ENCODE peak calls at places on chromosomes 7 and 10, in five cellular contexts. Z, N, Y, B and T are unnamed samples.

GRCh38 chr10:47044741-47045140 is 133.5 kb downstream of the PTPN20 start:
- DNase-seq in B (no peak), Z (no peak), Y (no peak), N (no peak), T (no peak)

GRCh38 chr7:17677408-17677807 is 262.9 kb downstream of the SNX13 start:
- DNase-seq in N (no peak), Z (no peak), B (no peak), Y (no peak), T (no peak)

GRCh38 chr7:50826371-50827172 is 43.9 kb upstream of the GRB10 start:
- DNase-seq in N (no peak), B (peak; percentile 75), Y (peak; percentile 64), Z (no peak), T (no peak)

GRCh38 chr10:32953277-32953927 is 4.6 kb downstream of the ITGB1 start:
- DNase-seq in Y (no peak), B (no peak), N (no peak), Z (no peak), T (no peak)

GRCh38 chr7:12458520-12459131 is 55.0 kb upstream of the VWDE start:
- DNase-seq in B (peak; percentile 38), N (peak; percentile 47), Y (peak; percentile 28), Z (no peak), T (peak; percentile 44)

GRCh38 chr10:33897255-33897893 is 562.9 kb upstream of the NRP1 start:
- DNase-seq in Z (no peak), Y (no peak), N (no peak), B (no peak), T (no peak)

GRCh38 chr10:111473361-111473760 is 396.5 kb downstream of the ADRA2A start:
- DNase-seq in B (no peak), Y (no peak), Z (no peak), N (no peak), T (no peak)

GRCh38 chr10:73997479-73997805 is 474 bp upstream of the VCL start:
- DNase-seq in N (peak; percentile 80), Y (no peak), B (no peak), Z (no peak), T (no peak)

GRCh38 chr10:97538839-97539238 is 33.7 kb upstream of the ANKRD2 start:
- DNase-seq in Y (no peak), B (no peak), N (no peak), Z (no peak), T (no peak)

GRCh38 chr7:121605297-121605640 is 209.2 kb upstream of the FAM3C start:
- DNase-seq in N (peak; percentile 87), Y (peak; percentile 6), B (no peak), Z (no peak), T (no peak)

GRCh38 chr10:88553116-88553752 is 29.9 kb downstream of the RNLS start:
- DNase-seq in Y (peak; percentile 68), Z (peak; percentile 66), B (peak; percentile 31), N (peak; percentile 37), T (no peak)

GRCh38 chr10:121681982-121682687 is 83.9 kb upstream of the FGFR2 start:
- DNase-seq in Y (no peak), N (no peak), Z (no peak), B (no peak), T (no peak)

GRCh38 chr10:34931216-34931615 is 116.1 kb upstream of the PARD3 start:
- DNase-seq in B (no peak), N (no peak), Z (no peak), Y (no peak), T (no peak)

GRCh38 chr7:108770981-108771728 is 201.5 kb downstream of the DNAJB9 start:
- DNase-seq in Z (no peak), Y (no peak), N (no peak), B (no peak), T (no peak)

GRCh38 chr10:54501919-54502318 is 299.1 kb downstream of the PCDH15 start:
- DNase-seq in Z (no peak), Y (no peak), B (no peak), N (no peak), T (no peak)

GRCh38 chr7:55538538-55538937 is 33.8 kb downstream of the VOPP1 start:
- DNase-seq in N (no peak), Z (no peak), Y (peak; percentile 89), B (peak; percentile 89), T (no peak)

GRCh38 chr10:98299341-98299740 is 31.3 kb upstream of the LOXL4 start:
- DNase-seq in Y (peak; percentile 23), B (no peak), Z (no peak), N (no peak), T (no peak)

GRCh38 chr7:100964630-100965029 is 4.7 kb upstream of the MUC12 start:
- DNase-seq in N (no peak), Z (no peak), Y (no peak), B (no peak), T (no peak)

GRCh38 chr7:142760071-142760642 is 10.6 kb upstream of the PRSS2 start:
- DNase-seq in B (no peak), Y (no peak), Z (no peak), N (no peak), T (no peak)

GRCh38 chr7:106418094-106418493 is 133.3 kb upstream of the NAMPT start:
- DNase-seq in Z (no peak), B (no peak), N (no peak), Y (peak; percentile 4), T (no peak)